ENCODE peak calls at places on chromosomes 16 and 17, in five cellular contexts. U is HepG2, X is retina, B is lung, Y is iris pigment epithelial cell. M is an unnamed sample.
A peak's percentile ranks its signal among the peaks of the same experiment; 100 is the strongest.

GRCh38 chr17:7218166-7218565 is 1.5 kb downstream of the DLG4 start:
- DNase-seq in U (no peak), X (no peak), B (no peak), Y (no peak), M (no peak)

GRCh38 chr17:13864551-13864950 is 204.8 kb upstream of the COX10 start:
- DNase-seq in U (no peak), X (no peak), B (no peak), Y (peak; percentile 76), M (no peak)

GRCh38 chr17:55458977-55459376 is 37.3 kb upstream of the MMD start:
- DNase-seq in U (no peak), X (no peak), B (no peak), Y (peak; percentile 77), M (no peak)

GRCh38 chr16:14249291-14250032 is 178.3 kb downstream of the MRTFB start:
- DNase-seq in U (peak; percentile 53), X (peak; percentile 54), B (no peak), Y (peak; percentile 39), M (peak; percentile 13)

GRCh38 chr17:2025622-2026309 is 632 bp upstream of the RTN4RL1 start:
- DNase-seq in U (peak; percentile 60), X (peak; percentile 82), B (peak; percentile 71), Y (peak; percentile 62), M (peak; percentile 90)

GRCh38 chr17:3959921-3960601 is 4.2 kb downstream of the ATP2A3 start:
- DNase-seq in U (no peak), X (no peak), B (no peak), Y (no peak), M (no peak)

GRCh38 chr17:79792984-79793923 is 3.6 kb downstream of the CBX8 start:
- DNase-seq in U (no peak), X (peak; percentile 69), B (no peak), Y (peak; percentile 71), M (no peak)

GRCh38 chr16:3963203-3963602 is 82.7 kb upstream of the CREBBP start:
- DNase-seq in U (no peak), X (no peak), B (no peak), Y (no peak), M (no peak)

GRCh38 chr17:68656666-68657065 is 55.5 kb upstream of the FAM20A start:
- DNase-seq in U (no peak), X (no peak), B (no peak), Y (no peak), M (no peak)

GRCh38 chr17:74699236-74699635 is 13.5 kb downstream of the CD300LF start:
- DNase-seq in U (no peak), X (no peak), B (no peak), Y (no peak), M (no peak)

GRCh38 chr17:75517277-75517865 is 1.0 kb downstream of the TSEN54 start:
- DNase-seq in U (no peak), X (no peak), B (no peak), Y (no peak), M (peak; percentile 79)

GRCh38 chr16:5756969-5757368 is 659.4 kb upstream of the EEF2KMT start:
- DNase-seq in U (no peak), X (no peak), B (no peak), Y (no peak), M (no peak)

GRCh38 chr16:9489823-9490467 is 398.5 kb downstream of the HAPSTR1 start:
- DNase-seq in U (no peak), X (peak; percentile 61), B (no peak), Y (no peak), M (no peak)

GRCh38 chr16:14003119-14003570 is 68.0 kb upstream of the MRTFB start:
- DNase-seq in U (no peak), X (peak; percentile 68), B (peak; percentile 56), Y (peak; percentile 58), M (no peak)